ENCODE peak calls at places on chromosomes 6 and 20, in five cellular contexts. One of them, this sample, is unnamed. For H3K4me1, the result is how much of the 10 kb centered on the place peaks cover.

GRCh38 chr20:13325033-13325432 is 104.0 kb downstream of the ISM1 start:
- DNase-seq in CD8-positive, alpha-beta T cell: no peak
- DNase-seq in adrenal gland: no peak
- DNase-seq in prostate gland: no peak
- DNase-seq in mammary epithelial cell: no peak
- DNase-seq in this sample: no peak

GRCh38 chr20:34112600-34113061 is 588 bp upstream of the EIF2S2 start:
- DNase-seq in adrenal gland: peak
- DNase-seq in mammary epithelial cell: no peak
- DNase-seq in prostate gland: peak
- DNase-seq in CD8-positive, alpha-beta T cell: peak
- DNase-seq in this sample: peak

GRCh38 chr6:34324738-34325444 is 67.6 kb downstream of the NUDT3 start:
- DNase-seq in CD8-positive, alpha-beta T cell: no peak
- DNase-seq in mammary epithelial cell: peak
- DNase-seq in adrenal gland: peak
- DNase-seq in prostate gland: peak
- DNase-seq in this sample: no peak

GRCh38 chr20:46129955-46130481 is 11.9 kb downstream of the CD40 start:
- DNase-seq in mammary epithelial cell: no peak
- DNase-seq in CD8-positive, alpha-beta T cell: no peak
- DNase-seq in prostate gland: no peak
- DNase-seq in adrenal gland: no peak
- DNase-seq in this sample: no peak

GRCh38 chr20:19774086-19774933 is 16.3 kb downstream of the RIN2 start:
- DNase-seq in prostate gland: no peak
- DNase-seq in adrenal gland: no peak
- DNase-seq in CD8-positive, alpha-beta T cell: no peak
- DNase-seq in mammary epithelial cell: no peak
- DNase-seq in this sample: no peak

GRCh38 chr20:4896971-4897497 is 104.3 kb downstream of the SLC23A2 start:
- DNase-seq in prostate gland: no peak
- DNase-seq in adrenal gland: peak
- DNase-seq in CD8-positive, alpha-beta T cell: no peak
- DNase-seq in mammary epithelial cell: peak
- DNase-seq in this sample: no peak

GRCh38 chr6:146582857-146583256 is 15.9 kb upstream of the ADGB start:
- DNase-seq in adrenal gland: peak
- DNase-seq in prostate gland: no peak
- DNase-seq in mammary epithelial cell: no peak
- DNase-seq in CD8-positive, alpha-beta T cell: no peak
- DNase-seq in this sample: no peak

GRCh38 chr20:53636725-53637097 is 43.1 kb upstream of the ZNF217 start:
- DNase-seq in mammary epithelial cell: no peak
- DNase-seq in adrenal gland: no peak
- DNase-seq in prostate gland: no peak
- DNase-seq in CD8-positive, alpha-beta T cell: no peak
- DNase-seq in this sample: no peak

GRCh38 chr6:55011034-55011433 is 163.3 kb upstream of the HCRTR2 start:
- DNase-seq in CD8-positive, alpha-beta T cell: no peak
- DNase-seq in prostate gland: no peak
- DNase-seq in mammary epithelial cell: no peak
- DNase-seq in adrenal gland: no peak
- DNase-seq in this sample: no peak

GRCh38 chr6:150638286-150638685 is 38.6 kb downstream of the PLEKHG1 start:
- DNase-seq in adrenal gland: no peak
- DNase-seq in prostate gland: no peak
- DNase-seq in mammary epithelial cell: no peak
- DNase-seq in CD8-positive, alpha-beta T cell: no peak
- DNase-seq in this sample: no peak

GRCh38 chr6:119609865-119610264 is 260.3 kb upstream of the MAN1A1 start:
- DNase-seq in CD8-positive, alpha-beta T cell: no peak
- DNase-seq in adrenal gland: no peak
- DNase-seq in prostate gland: no peak
- DNase-seq in mammary epithelial cell: no peak
- DNase-seq in this sample: no peak

GRCh38 chr20:35166242-35166830 is 5.5 kb upstream of the PROCR start:
- DNase-seq in prostate gland: no peak
- DNase-seq in mammary epithelial cell: no peak
- DNase-seq in CD8-positive, alpha-beta T cell: no peak
- DNase-seq in adrenal gland: peak
- DNase-seq in this sample: peak

GRCh38 chr6:163010145-163010544 is 282.4 kb downstream of the PACRG start:
- DNase-seq in CD8-positive, alpha-beta T cell: no peak
- DNase-seq in adrenal gland: no peak
- DNase-seq in prostate gland: no peak
- DNase-seq in mammary epithelial cell: no peak
- DNase-seq in this sample: no peak

GRCh38 chr6:7680393-7681075 is 45.4 kb upstream of the BMP6 start:
- DNase-seq in prostate gland: no peak
- DNase-seq in CD8-positive, alpha-beta T cell: no peak
- DNase-seq in mammary epithelial cell: no peak
- DNase-seq in adrenal gland: no peak
- DNase-seq in this sample: no peak

DNA sequence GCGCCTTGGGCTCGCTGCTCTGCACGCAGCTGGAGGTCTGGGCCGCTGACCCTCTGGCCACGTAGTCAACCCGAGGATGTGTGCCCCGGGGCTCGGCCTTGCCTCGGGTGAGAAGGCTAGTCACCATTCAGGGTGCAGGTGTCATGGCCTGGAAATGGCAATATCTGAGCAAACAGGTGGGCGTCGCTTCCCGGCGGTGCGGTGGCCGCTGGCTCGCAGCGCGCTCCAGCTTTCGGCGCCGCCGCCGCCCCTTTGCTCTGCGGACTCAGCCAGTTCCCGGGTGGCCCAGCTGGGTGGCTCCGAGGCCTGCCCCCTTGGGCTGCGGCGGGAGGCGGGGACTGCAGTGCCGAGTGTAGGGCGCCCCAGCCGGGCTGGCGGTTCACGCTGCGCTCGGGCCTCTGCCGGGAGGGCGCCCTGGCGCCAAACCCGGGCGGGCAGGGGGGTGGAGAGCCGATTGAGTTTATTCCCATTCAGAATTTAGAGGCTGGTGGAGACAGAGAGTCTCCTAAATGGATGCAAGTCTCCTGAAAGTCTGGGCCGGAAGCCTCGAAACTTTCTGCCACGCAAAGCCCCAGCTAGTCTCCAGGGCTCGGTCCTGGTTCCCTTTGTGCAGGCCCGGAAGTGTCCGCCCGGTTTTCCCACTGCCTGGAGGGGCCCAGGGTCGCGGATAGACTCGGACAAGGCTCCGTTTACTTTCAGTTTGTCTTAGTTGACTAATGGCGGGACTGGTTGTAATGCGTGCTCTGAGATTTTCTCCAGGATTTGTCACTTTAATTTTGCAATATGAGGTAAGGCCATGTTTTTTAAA is 11.3 kb upstream of the TFAP2A start:
- DNase-seq in prostate gland: no peak
- DNase-seq in adrenal gland: no peak
- DNase-seq in mammary epithelial cell: peak
- DNase-seq in CD8-positive, alpha-beta T cell: no peak
- DNase-seq in this sample: no peak
- H3K27ac ChIP-seq in prostate gland: peak
- H3K27ac ChIP-seq in adrenal gland: no peak
- H3K27ac ChIP-seq in mammary epithelial cell: peak
- H3K27ac ChIP-seq in CD8-positive, alpha-beta T cell: no peak
- H3K27ac ChIP-seq in this sample: no peak

DNA sequence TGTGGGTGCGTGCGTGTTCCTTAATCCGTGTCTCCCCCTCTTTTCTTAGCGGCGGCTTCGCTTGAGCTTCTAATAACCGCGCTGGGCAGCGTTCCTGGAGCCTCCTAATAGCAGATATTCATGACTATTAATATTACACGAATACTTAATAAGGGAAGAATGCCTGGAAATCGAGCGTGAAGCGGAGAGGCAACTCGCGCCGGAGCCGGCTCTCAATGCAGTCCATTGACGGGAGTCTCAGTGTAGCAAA is 3.0 kb downstream of the TFAP2A start:
- DNase-seq in mammary epithelial cell: no peak
- DNase-seq in adrenal gland: peak
- DNase-seq in prostate gland: no peak
- DNase-seq in CD8-positive, alpha-beta T cell: no peak
- DNase-seq in this sample: no peak
- H3K4me3 ChIP-seq in mammary epithelial cell: peak
- H3K4me3 ChIP-seq in adrenal gland: peak
- H3K4me3 ChIP-seq in prostate gland: peak
- H3K4me3 ChIP-seq in CD8-positive, alpha-beta T cell: peak
- H3K4me3 ChIP-seq in this sample: peak

GRCh38 chr6:30749554-30750378 is 5.4 kb upstream of the IER3 start:
- DNase-seq in mammary epithelial cell: peak
- DNase-seq in CD8-positive, alpha-beta T cell: no peak
- DNase-seq in adrenal gland: no peak
- DNase-seq in prostate gland: no peak
- DNase-seq in this sample: no peak

GRCh38 chr6:30748301-30748769 is 4.0 kb upstream of the IER3 start:
- DNase-seq in mammary epithelial cell: peak
- DNase-seq in CD8-positive, alpha-beta T cell: no peak
- DNase-seq in adrenal gland: no peak
- DNase-seq in prostate gland: peak
- DNase-seq in this sample: no peak

GRCh38 chr6:30750379-30750668 is 6.0 kb upstream of the IER3 start:
- DNase-seq in CD8-positive, alpha-beta T cell: no peak
- DNase-seq in mammary epithelial cell: no peak
- DNase-seq in adrenal gland: no peak
- DNase-seq in prostate gland: no peak
- DNase-seq in this sample: no peak

GRCh38 chr6:30747300-30747687 is 2.9 kb upstream of the IER3 start:
- DNase-seq in prostate gland: no peak
- DNase-seq in mammary epithelial cell: no peak
- DNase-seq in CD8-positive, alpha-beta T cell: no peak
- DNase-seq in adrenal gland: no peak
- DNase-seq in this sample: no peak

GRCh38 chr6:30748851-30749540 is 4.6 kb upstream of the IER3 start:
- DNase-seq in CD8-positive, alpha-beta T cell: no peak
- DNase-seq in prostate gland: no peak
- DNase-seq in mammary epithelial cell: peak
- DNase-seq in adrenal gland: no peak
- DNase-seq in this sample: no peak
- H3K4me1 ChIP-seq in CD8-positive, alpha-beta T cell: under half
- H3K4me1 ChIP-seq in prostate gland: under half
- H3K4me1 ChIP-seq in mammary epithelial cell: half or more
- H3K4me1 ChIP-seq in adrenal gland: under half
- H3K4me1 ChIP-seq in this sample: under half

DNA sequence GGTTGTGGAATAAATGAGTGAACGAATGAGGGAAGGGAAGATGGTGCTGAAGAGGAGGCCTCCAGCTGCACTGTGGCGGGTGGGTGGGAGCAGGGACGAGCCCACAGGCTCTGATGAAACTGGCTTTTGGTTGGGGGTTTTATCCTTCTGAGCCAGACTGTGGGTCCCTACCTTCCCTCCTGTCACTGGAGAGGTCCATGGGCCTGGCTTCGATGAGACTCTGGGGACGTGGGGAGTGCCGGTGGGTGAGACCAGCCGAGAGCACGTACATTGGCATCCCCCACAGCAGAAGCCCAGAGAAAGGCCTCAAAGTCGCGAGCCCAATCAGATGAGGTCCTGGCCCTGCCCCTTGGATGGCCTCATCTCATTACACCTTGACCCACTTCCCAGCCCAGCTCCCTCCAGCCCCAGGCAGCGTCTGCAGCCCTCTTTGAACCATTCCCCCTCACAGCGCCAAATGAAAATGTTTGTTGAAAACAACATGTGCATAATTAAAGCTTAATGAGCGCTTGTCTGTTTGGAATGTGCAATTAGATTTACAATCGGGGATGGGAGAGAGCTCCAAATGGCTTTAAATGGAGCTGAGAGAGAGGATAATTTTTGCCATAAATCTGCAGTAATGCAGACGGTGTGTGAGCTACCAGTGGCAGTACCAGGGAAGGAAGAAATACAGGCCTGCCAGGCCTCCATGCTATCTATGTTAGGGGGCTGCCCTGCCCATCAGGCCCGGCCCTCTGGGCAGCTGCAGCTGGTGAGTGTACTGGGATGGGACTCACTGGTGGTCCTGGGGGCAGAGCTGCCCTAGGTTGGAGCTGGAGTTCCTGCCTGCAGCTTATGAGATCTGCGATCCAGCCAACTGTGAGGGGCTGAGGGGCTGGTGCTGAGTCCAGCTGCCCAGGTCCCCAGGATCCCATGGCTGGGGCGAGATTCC is 47.2 kb downstream of the TOX2 start:
- DNase-seq in adrenal gland: no peak
- DNase-seq in mammary epithelial cell: no peak
- DNase-seq in CD8-positive, alpha-beta T cell: no peak
- DNase-seq in prostate gland: no peak
- DNase-seq in this sample: no peak
- H3K27ac ChIP-seq in adrenal gland: no peak
- H3K27ac ChIP-seq in mammary epithelial cell: no peak
- H3K27ac ChIP-seq in CD8-positive, alpha-beta T cell: no peak
- H3K27ac ChIP-seq in prostate gland: no peak
- H3K27ac ChIP-seq in this sample: no peak

This sample was measured in heart right ventricle.